ENCODE peak calls at places on chromosomes 5 and 9, in four cellular contexts. T, M, Q and Z are unnamed samples.

GRCh38 chr5:156595132-156595787 is 254.8 kb upstream of the PPP1R2B start:
- DNase-seq in T (no peak), M (no peak), Q (no peak), Z (no peak)

GRCh38 chr5:14185336-14186131 is 42.4 kb downstream of the TRIO start:
- DNase-seq in T (peak), M (peak), Q (no peak), Z (no peak)

GRCh38 chr5:143760137-143760505 is 51.8 kb upstream of the HMHB1 start:
- DNase-seq in T (no peak), M (no peak), Q (no peak), Z (no peak)

GRCh38 chr9:107557236-107557990 is 67.8 kb upstream of the KLF4 start:
- DNase-seq in T (peak), M (no peak), Q (no peak), Z (no peak)

GRCh38 chr5:38515648-38516047 is 40.8 kb downstream of the LIFR start:
- DNase-seq in T (no peak), M (peak), Q (no peak), Z (no peak)

GRCh38 chr9:118721276-118721675 is 648.0 kb downstream of the BRINP1 start:
- DNase-seq in T (no peak), M (no peak), Q (no peak), Z (no peak)

GRCh38 chr9:92960561-92961290 is 13.4 kb downstream of the FGD3 start:
- DNase-seq in T (no peak), M (no peak), Q (no peak), Z (no peak)

GRCh38 chr9:135146766-135147472 is 59.5 kb downstream of the OLFM1 start:
- DNase-seq in T (peak), M (no peak), Q (no peak), Z (no peak)

GRCh38 chr9:113131689-113132151 is 19.1 kb upstream of the SLC31A2 start:
- DNase-seq in T (peak), M (peak), Q (no peak), Z (no peak)

GRCh38 chr9:133443248-133443647 is 16.5 kb upstream of the CACFD1 start:
- DNase-seq in T (no peak), M (no peak), Q (no peak), Z (no peak)

GRCh38 chr9:80605129-80605528 is 1033.4 kb downstream of the TLE4 start:
- DNase-seq in T (peak), M (peak), Q (no peak), Z (peak)